ENCODE peak calls at places on chromosome 17, in five cellular contexts. One of them, this sample, is unnamed.

GRCh38 chr17:14843086-14843795 is 421.9 kb downstream of the PMP22 start:
- DNase-seq in cardiac muscle cell: no peak
- DNase-seq in testis: no peak
- DNase-seq in HL-60: no peak
- DNase-seq in ovary: no peak
- DNase-seq in this sample: no peak

GRCh38 chr17:41860254-41860931 is 4.8 kb downstream of the KLHL11 start:
- DNase-seq in cardiac muscle cell: no peak
- DNase-seq in testis: no peak
- DNase-seq in HL-60: no peak
- DNase-seq in ovary: no peak
- DNase-seq in this sample: no peak

GRCh38 chr17:19650826-19651225 is 2.3 kb downstream of the ALDH3A2 start:
- DNase-seq in cardiac muscle cell: no peak
- DNase-seq in testis: no peak
- DNase-seq in HL-60: no peak
- DNase-seq in ovary: no peak
- DNase-seq in this sample: peak; percentile 20

GRCh38 chr17:57636274-57636673 is 108.8 kb downstream of the CCDC182 start:
- DNase-seq in cardiac muscle cell: no peak
- DNase-seq in testis: no peak
- DNase-seq in HL-60: no peak
- DNase-seq in ovary: no peak
- DNase-seq in this sample: no peak

GRCh38 chr17:40993856-40994255 is at the start of gene KRTAP3-3:
- DNase-seq in cardiac muscle cell: no peak
- DNase-seq in testis: no peak
- DNase-seq in HL-60: no peak
- DNase-seq in ovary: no peak
- DNase-seq in this sample: no peak

GRCh38 chr17:47987240-47987835 is 16.4 kb downstream of the CDK5RAP3 start:
- DNase-seq in cardiac muscle cell: no peak
- DNase-seq in testis: no peak
- DNase-seq in HL-60: no peak
- DNase-seq in ovary: no peak
- DNase-seq in this sample: no peak

GRCh38 chr17:28702752-28703150 is 8.9 kb downstream of the PROCA1 start:
- DNase-seq in cardiac muscle cell: no peak
- DNase-seq in testis: no peak
- DNase-seq in HL-60: no peak
- DNase-seq in ovary: no peak
- DNase-seq in this sample: no peak

GRCh38 chr17:20721151-20721550 is 141.6 kb downstream of the CDRT15L2 start:
- DNase-seq in cardiac muscle cell: peak; percentile 80
- DNase-seq in testis: peak; percentile 43
- DNase-seq in HL-60: no peak
- DNase-seq in ovary: no peak
- DNase-seq in this sample: peak; percentile 55

GRCh38 chr17:40355123-40355803 is 9.3 kb downstream of the GJD3 start:
- DNase-seq in cardiac muscle cell: peak; percentile 68
- DNase-seq in testis: peak; percentile 84
- DNase-seq in HL-60: no peak
- DNase-seq in ovary: peak; percentile 82
- DNase-seq in this sample: peak; percentile 56

GRCh38 chr17:8803531-8804416 is 4.6 kb upstream of the MFSD6L start:
- DNase-seq in cardiac muscle cell: no peak
- DNase-seq in testis: no peak
- DNase-seq in HL-60: no peak
- DNase-seq in ovary: no peak
- DNase-seq in this sample: no peak

GRCh38 chr17:77836557-77837041 is 121.9 kb upstream of the TNRC6C start:
- DNase-seq in cardiac muscle cell: peak; percentile 43
- DNase-seq in testis: no peak
- DNase-seq in HL-60: no peak
- DNase-seq in ovary: no peak
- DNase-seq in this sample: peak; percentile 98

GRCh38 chr17:80109066-80109618 is 7.8 kb downstream of the GAA start:
- DNase-seq in cardiac muscle cell: no peak
- DNase-seq in testis: no peak
- DNase-seq in HL-60: no peak
- DNase-seq in ovary: no peak
- DNase-seq in this sample: no peak

GRCh38 chr17:28750178-28751047 is 6.6 kb downstream of the TRAF4 start:
- DNase-seq in cardiac muscle cell: peak; percentile 96
- DNase-seq in testis: peak; percentile 97
- DNase-seq in HL-60: peak; percentile 81
- DNase-seq in ovary: peak; percentile 93
- DNase-seq in this sample: peak; percentile 94

GRCh38 chr17:9074106-9074505 is 52.8 kb downstream of the NTN1 start:
- DNase-seq in cardiac muscle cell: no peak
- DNase-seq in testis: no peak
- DNase-seq in HL-60: no peak
- DNase-seq in ovary: no peak
- DNase-seq in this sample: peak; percentile 29

GRCh38 chr17:64529221-64529620 is 22.4 kb downstream of the CEP95 start:
- DNase-seq in cardiac muscle cell: no peak
- DNase-seq in testis: no peak
- DNase-seq in HL-60: no peak
- DNase-seq in ovary: no peak
- DNase-seq in this sample: no peak

GRCh38 chr17:6477831-6478383 is 33.7 kb downstream of the PIMREG start:
- DNase-seq in cardiac muscle cell: no peak
- DNase-seq in testis: no peak
- DNase-seq in HL-60: no peak
- DNase-seq in ovary: no peak
- DNase-seq in this sample: no peak

GRCh38 chr17:9283909-9284308 is 262.6 kb downstream of the NTN1 start:
- DNase-seq in cardiac muscle cell: no peak
- DNase-seq in testis: no peak
- DNase-seq in HL-60: no peak
- DNase-seq in ovary: no peak
- DNase-seq in this sample: no peak

GRCh38 chr17:73746314-73747073 is 102.2 kb upstream of the SDK2 start:
- DNase-seq in cardiac muscle cell: no peak
- DNase-seq in testis: no peak
- DNase-seq in HL-60: no peak
- DNase-seq in ovary: no peak
- DNase-seq in this sample: no peak

GRCh38 chr17:17568772-17569195 is 22.7 kb downstream of the PEMT start:
- DNase-seq in cardiac muscle cell: peak; percentile 53
- DNase-seq in testis: peak; percentile 86
- DNase-seq in HL-60: no peak
- DNase-seq in ovary: peak; percentile 67
- DNase-seq in this sample: peak; percentile 64

GRCh38 chr17:41777579-41778188 is 8.8 kb downstream of the JUP start:
- DNase-seq in cardiac muscle cell: peak; percentile 98
- DNase-seq in testis: peak; percentile 60
- DNase-seq in HL-60: no peak
- DNase-seq in ovary: peak; percentile 93
- DNase-seq in this sample: peak; percentile 92

GRCh38 chr17:58352018-58352842 is at the start of gene SUPT4H1:
- DNase-seq in cardiac muscle cell: peak; percentile 94
- DNase-seq in testis: peak; percentile 91
- DNase-seq in HL-60: peak; percentile 92
- DNase-seq in ovary: peak; percentile 89
- DNase-seq in this sample: peak; percentile 94

GRCh38 chr17:48679385-48680096 is 42.8 kb downstream of the PRAC1 start:
- DNase-seq in cardiac muscle cell: peak; percentile 3
- DNase-seq in testis: no peak
- DNase-seq in HL-60: no peak
- DNase-seq in ovary: no peak
- DNase-seq in this sample: no peak

GRCh38 chr17:45963258-45963657 is 35.8 kb upstream of the STH start:
- DNase-seq in cardiac muscle cell: no peak
- DNase-seq in testis: no peak
- DNase-seq in HL-60: no peak
- DNase-seq in ovary: no peak
- DNase-seq in this sample: no peak

GRCh38 chr17:45965741-45966140 is 33.3 kb upstream of the STH start:
- DNase-seq in cardiac muscle cell: no peak
- DNase-seq in testis: no peak
- DNase-seq in HL-60: no peak
- DNase-seq in ovary: no peak
- DNase-seq in this sample: no peak

GRCh38 chr17:45962221-45962972 is 36.7 kb upstream of the STH start:
- DNase-seq in cardiac muscle cell: no peak
- DNase-seq in testis: no peak
- DNase-seq in HL-60: no peak
- DNase-seq in ovary: no peak
- DNase-seq in this sample: no peak

GRCh38 chr17:45963889-45964288 is 35.2 kb upstream of the STH start:
- DNase-seq in cardiac muscle cell: no peak
- DNase-seq in testis: no peak
- DNase-seq in HL-60: no peak
- DNase-seq in ovary: no peak
- DNase-seq in this sample: no peak

DNA sequence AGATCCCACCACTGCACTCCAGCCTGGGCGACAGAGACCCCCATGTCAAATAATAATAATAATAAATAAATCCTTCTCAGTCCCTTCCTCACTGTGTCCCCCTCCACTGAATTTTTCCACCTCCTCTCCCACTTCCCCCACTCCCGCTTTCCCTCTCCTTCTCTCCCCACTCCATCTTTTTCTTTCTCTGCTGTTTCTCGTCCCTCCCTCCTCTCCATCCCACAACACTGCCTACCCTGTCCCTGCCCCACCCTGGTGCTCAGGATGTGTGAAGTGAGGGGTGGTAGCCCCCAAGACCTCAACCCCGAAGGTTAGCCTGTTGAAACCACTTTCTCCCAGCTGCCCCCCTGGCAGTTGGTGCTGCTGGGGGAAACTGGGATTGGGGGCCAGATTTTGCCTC is 34.4 kb upstream of the STH start:
- DNase-seq in cardiac muscle cell: no peak
- DNase-seq in testis: no peak
- DNase-seq in HL-60: no peak
- DNase-seq in ovary: no peak
- DNase-seq in this sample: no peak
- TF ChIP-seq CTCF in cardiac muscle cell: no peak
- TF ChIP-seq CTCF in testis: no peak
- TF ChIP-seq CTCF in HL-60: no peak
- TF ChIP-seq CTCF in ovary: no peak
- TF ChIP-seq CTCF in this sample: no peak

GRCh38 chr17:4735825-4736651 is 3.6 kb upstream of the ZMYND15 start:
- DNase-seq in cardiac muscle cell: peak; percentile 61
- DNase-seq in testis: no peak
- DNase-seq in HL-60: peak; percentile 63
- DNase-seq in ovary: no peak
- DNase-seq in this sample: no peak

GRCh38 chr17:4728124-4728523 is 3.1 kb upstream of the MED11 start:
- DNase-seq in cardiac muscle cell: peak; percentile 30
- DNase-seq in testis: no peak
- DNase-seq in HL-60: no peak
- DNase-seq in ovary: no peak
- DNase-seq in this sample: no peak

GRCh38 chr17:4734857-4735475 is 3.7 kb downstream of the MED11 start:
- DNase-seq in cardiac muscle cell: no peak
- DNase-seq in testis: no peak
- DNase-seq in HL-60: no peak
- DNase-seq in ovary: no peak
- DNase-seq in this sample: no peak

GRCh38 chr17:4738136-4739121 is 1.2 kb upstream of the ZMYND15 start:
- DNase-seq in cardiac muscle cell: no peak
- DNase-seq in testis: no peak
- DNase-seq in HL-60: no peak
- DNase-seq in ovary: no peak
- DNase-seq in this sample: peak; percentile 45

DNA sequence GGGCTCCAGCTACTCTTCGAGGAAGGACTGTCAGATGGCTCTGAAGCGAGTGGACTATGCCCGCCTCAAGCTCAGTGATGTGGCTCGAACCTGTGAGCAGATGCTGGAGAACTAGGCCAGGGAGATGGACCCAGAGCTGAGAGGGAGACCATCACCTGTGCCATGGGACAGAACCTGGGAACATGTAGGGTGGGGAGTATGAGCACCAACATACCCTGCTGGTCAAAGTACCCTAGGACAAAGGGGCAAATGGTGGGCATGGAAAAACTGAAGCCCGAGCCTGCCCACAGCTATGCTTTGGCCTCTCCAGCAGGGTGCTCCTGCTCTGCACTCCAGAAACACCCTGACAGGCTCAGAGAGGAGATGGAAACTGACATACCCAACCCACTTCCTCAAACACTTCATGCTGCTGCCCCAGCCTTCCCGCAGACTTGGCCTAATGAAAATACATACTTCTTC is 1.9 kb downstream of the MED11 start:
- DNase-seq in cardiac muscle cell: no peak
- DNase-seq in testis: peak; percentile 30
- DNase-seq in HL-60: no peak
- DNase-seq in ovary: no peak
- DNase-seq in this sample: no peak
- TF ChIP-seq CTCF in cardiac muscle cell: no peak
- TF ChIP-seq CTCF in testis: peak; percentile 19
- TF ChIP-seq CTCF in HL-60: peak; percentile 41
- TF ChIP-seq CTCF in ovary: no peak
- TF ChIP-seq CTCF in this sample: no peak

DNA sequence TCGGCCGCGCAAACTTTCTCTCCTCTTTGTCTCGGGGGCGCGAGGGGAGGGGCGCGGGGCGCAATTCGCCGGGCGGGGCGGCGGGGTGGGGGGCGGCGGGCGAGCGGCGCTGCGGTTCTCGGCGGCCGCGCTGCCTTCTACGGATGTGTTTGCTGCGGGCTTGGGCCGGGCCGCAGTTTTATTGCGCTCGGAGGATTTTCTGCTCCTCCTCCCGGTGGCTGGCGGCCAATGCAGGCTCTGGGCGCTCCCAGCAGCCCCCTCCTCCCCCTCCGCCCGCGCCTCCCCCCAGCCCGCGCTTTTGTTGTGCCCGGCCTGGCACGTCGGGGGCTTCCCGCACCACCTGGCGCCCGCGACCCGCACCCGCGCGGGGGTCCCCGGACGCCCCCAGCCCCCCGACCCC is at the start of gene TIMP2:
- DNase-seq in cardiac muscle cell: peak; percentile 91
- DNase-seq in testis: peak; percentile 91
- DNase-seq in HL-60: no peak
- DNase-seq in ovary: peak; percentile 97
- DNase-seq in this sample: peak; percentile 66
- TF ChIP-seq CTCF in cardiac muscle cell: no peak
- TF ChIP-seq CTCF in testis: no peak
- TF ChIP-seq CTCF in HL-60: no peak
- TF ChIP-seq CTCF in ovary: no peak
- TF ChIP-seq CTCF in this sample: peak; percentile 25

GRCh38 chr17:27571563-27572129 is 59.3 kb upstream of the LGALS9 start:
- DNase-seq in cardiac muscle cell: no peak
- DNase-seq in testis: no peak
- DNase-seq in HL-60: no peak
- DNase-seq in ovary: no peak
- DNase-seq in this sample: no peak

GRCh38 chr17:27568811-27569210 is 62.2 kb upstream of the LGALS9 start:
- DNase-seq in cardiac muscle cell: no peak
- DNase-seq in testis: no peak
- DNase-seq in HL-60: no peak
- DNase-seq in ovary: no peak
- DNase-seq in this sample: no peak

GRCh38 chr17:27570578-27570914 is 60.4 kb upstream of the LGALS9 start:
- DNase-seq in cardiac muscle cell: no peak
- DNase-seq in testis: no peak
- DNase-seq in HL-60: no peak
- DNase-seq in ovary: no peak
- DNase-seq in this sample: no peak

GRCh38 chr17:27569257-27569722 is 61.7 kb upstream of the LGALS9 start:
- DNase-seq in cardiac muscle cell: peak; percentile 39
- DNase-seq in testis: peak; percentile 46
- DNase-seq in HL-60: peak; percentile 49
- DNase-seq in ovary: no peak
- DNase-seq in this sample: peak; percentile 61

GRCh38 chr17:27569884-27570577 is 61.0 kb upstream of the LGALS9 start:
- DNase-seq in cardiac muscle cell: no peak
- DNase-seq in testis: no peak
- DNase-seq in HL-60: no peak
- DNase-seq in ovary: no peak
- DNase-seq in this sample: no peak
- TF ChIP-seq CTCF in cardiac muscle cell: no peak
- TF ChIP-seq CTCF in testis: no peak
- TF ChIP-seq CTCF in HL-60: no peak
- TF ChIP-seq CTCF in ovary: no peak
- TF ChIP-seq CTCF in this sample: no peak

This sample was measured in MCF 10A.